ENCODE peak calls at places on chromosomes 4 and X, in nine cellular contexts. L is colonic mucosa; Z is right cardiac atrium; W is A549; E is GM12878; U is CD8-positive, alpha-beta memory T cell; D is neural progenitor cell; J is breast epithelium; K is uterus. Q is an unnamed sample.

GRCh38 chr4:181528570-181529184 is 714.5 kb upstream of the TENM3 start:
- DNase-seq in L (peak; percentile 81), Z (peak; percentile 44), W (peak; percentile 2), E (peak; percentile 8), U (no peak), D (peak; percentile 93), J (no peak), K (no peak), Q (peak; percentile 84)

GRCh38 chrX:38126179-38126578 is 94.5 kb downstream of the SRPX start:
- DNase-seq in L (no peak), Z (no peak), W (no peak), E (no peak), U (no peak), D (no peak), J (no peak), K (no peak), Q (no peak)

GRCh38 chrX:48933757-48934156 is 14.9 kb upstream of the PIM2 start:
- DNase-seq in L (no peak), Z (no peak), W (no peak), E (no peak), U (no peak), D (no peak), J (no peak), K (no peak), Q (no peak)

GRCh38 chr4:125572601-125573000 is 257.8 kb downstream of the FAT4 start:
- DNase-seq in L (no peak), Z (no peak), W (no peak), E (no peak), U (no peak), D (no peak), J (no peak), K (no peak), Q (no peak)

GRCh38 chr4:101366331-101366730 is 19.0 kb upstream of the PPP3CA start:
- DNase-seq in L (no peak), Z (no peak), W (no peak), E (no peak), U (no peak), D (no peak), J (no peak), K (no peak), Q (no peak)

GRCh38 chr4:88147799-88148217 is 10.6 kb downstream of the ABCG2 start:
- DNase-seq in L (no peak), Z (no peak), W (no peak), E (no peak), U (no peak), D (no peak), J (no peak), K (no peak), Q (peak; percentile 90)

GRCh38 chr4:121484633-121485032 is 103.8 kb upstream of the QRFPR start:
- DNase-seq in L (no peak), Z (peak; percentile 12), W (peak; percentile 3), E (no peak), U (no peak), D (peak; percentile 67), J (no peak), K (no peak), Q (peak; percentile 43)

GRCh38 chrX:30806187-30806728 is 82.8 kb downstream of the TAB3 start:
- DNase-seq in L (no peak), Z (no peak), W (no peak), E (no peak), U (no peak), D (no peak), J (no peak), K (no peak), Q (peak; percentile 21)

GRCh38 chr4:136713140-136713539 is 819.2 kb downstream of the PCDH18 start:
- DNase-seq in L (no peak), Z (no peak), W (no peak), E (no peak), U (no peak), D (no peak), J (no peak), K (no peak), Q (no peak)

GRCh38 chr4:61380865-61381264 is 180.7 kb downstream of the ADGRL3 start:
- DNase-seq in L (no peak), Z (no peak), W (no peak), E (no peak), U (no peak), D (peak; percentile 7), J (no peak), K (no peak), Q (no peak)

GRCh38 chrX:136097871-136098805 is 49.2 kb upstream of the FHL1 start:
- DNase-seq in L (no peak), Z (no peak), W (no peak), E (no peak), U (no peak), D (no peak), J (no peak), K (no peak), Q (no peak)

GRCh38 chr4:1170156-1170804 is 2.1 kb downstream of the SPON2 start:
- DNase-seq in L (no peak), Z (no peak), W (no peak), E (no peak), U (no peak), D (no peak), J (no peak), K (no peak), Q (no peak)

GRCh38 chr4:142440093-142440492 is 406.0 kb downstream of the INPP4B start:
- DNase-seq in L (no peak), Z (no peak), W (no peak), E (no peak), U (no peak), D (no peak), J (no peak), K (no peak), Q (no peak)

DNA sequence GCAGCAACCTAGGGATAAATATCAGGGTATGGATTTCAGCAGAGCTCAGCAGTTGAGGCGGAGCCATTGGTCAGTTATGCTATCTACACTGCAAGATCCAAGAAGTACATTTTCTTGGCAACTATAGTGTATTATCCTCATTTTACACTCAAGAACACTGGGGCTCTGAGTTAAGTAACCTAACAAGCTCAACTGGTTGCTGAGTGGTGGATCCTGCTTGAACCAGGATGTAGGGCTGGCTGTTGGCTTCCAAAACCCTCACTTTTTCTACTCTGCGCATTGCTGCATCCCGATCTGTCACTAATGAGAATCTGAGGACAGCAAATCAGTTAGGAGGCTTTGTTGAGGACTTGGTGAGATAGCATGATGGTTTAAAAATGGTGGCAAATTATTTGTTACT is 1.5 kb upstream of the SCARB2 start:
- DNase-seq in L (no peak), Z (no peak), W (no peak), E (no peak), U (no peak), D (no peak), J (peak; percentile 68), K (no peak), Q (no peak)
- H3K27ac ChIP-seq in L (peak overlapping the region; percentile 99), Z (no peak overlapping the region), W (peak overlapping the region; percentile 99), E (no peak overlapping the region), U (no peak overlapping the region), D (no peak overlapping the region), J (peak overlapping the region; percentile 98), K (no peak overlapping the region), Q (peak overlapping the region; percentile 94)

GRCh38 chr4:153822316-153822715 is 33.4 kb upstream of the SFRP2 start:
- DNase-seq in L (no peak), Z (no peak), W (no peak), E (no peak), U (no peak), D (no peak), J (no peak), K (no peak), Q (no peak)
- H3K27ac ChIP-seq in L (no peak overlapping the region), Z (no peak overlapping the region), W (no peak overlapping the region), E (no peak overlapping the region), U (no peak overlapping the region), D (no peak overlapping the region), J (no peak overlapping the region), K (no peak overlapping the region), Q (no peak overlapping the region)

DNA sequence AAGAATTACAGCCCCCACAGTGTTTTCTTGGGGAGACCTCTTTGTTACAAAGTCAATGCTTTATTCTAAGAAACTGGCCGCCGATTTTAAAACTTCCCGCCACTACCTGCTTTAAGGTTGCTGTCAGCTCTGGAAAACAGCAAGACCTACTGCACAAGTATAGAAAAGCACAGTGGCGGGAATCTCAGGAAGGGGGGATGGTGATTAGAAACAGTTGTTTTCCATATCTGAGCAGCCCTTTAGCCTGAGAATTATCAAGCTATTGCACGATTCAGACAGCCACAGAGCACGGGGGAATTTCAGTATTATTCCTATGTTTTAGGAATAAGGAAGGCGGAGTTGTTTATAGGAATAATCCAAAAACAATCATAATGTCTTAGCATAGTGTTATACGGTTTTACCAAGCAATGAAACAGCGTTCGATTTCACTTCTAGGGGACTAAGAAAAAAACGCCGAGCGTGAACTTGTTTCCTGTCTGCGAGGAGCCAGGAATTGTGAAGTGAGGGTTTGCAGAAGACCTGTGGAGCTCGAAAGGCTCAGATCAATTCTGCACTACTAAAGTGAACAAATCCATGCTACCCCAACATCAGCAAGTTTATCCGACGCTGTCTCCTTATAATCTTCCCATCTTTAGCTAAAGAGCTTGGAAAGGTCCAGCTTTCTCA is 81.3 kb downstream of the HMGN5 start:
- DNase-seq in L (peak; percentile 20), Z (no peak), W (no peak), E (no peak), U (no peak), D (no peak), J (no peak), K (no peak), Q (peak; percentile 1)
- H3K27ac ChIP-seq in L (no peak overlapping the region), Z (no peak overlapping the region), W (no peak overlapping the region), E (peak overlapping the region; percentile 38), U (no peak overlapping the region), D (no peak overlapping the region), J (peak overlapping the region; percentile 46), K (peak overlapping the region; percentile 70), Q (no peak overlapping the region)

GRCh38 chr4:159540038-159540437 is 437.2 kb downstream of the RAPGEF2 start:
- DNase-seq in L (no peak), Z (no peak), W (no peak), E (no peak), U (no peak), D (no peak), J (no peak), K (no peak), Q (no peak)

GRCh38 chr4:159541143-159541542 is 438.3 kb downstream of the RAPGEF2 start:
- DNase-seq in L (no peak), Z (no peak), W (no peak), E (no peak), U (no peak), D (no peak), J (no peak), K (no peak), Q (no peak)

GRCh38 chr4:159540501-159540900 is 437.6 kb downstream of the RAPGEF2 start:
- DNase-seq in L (no peak), Z (no peak), W (no peak), E (no peak), U (no peak), D (peak; percentile 30), J (no peak), K (no peak), Q (no peak)

GRCh38 chr4:159545556-159545955 is 442.7 kb downstream of the RAPGEF2 start:
- DNase-seq in L (no peak), Z (no peak), W (no peak), E (no peak), U (no peak), D (no peak), J (no peak), K (no peak), Q (no peak)

DNA sequence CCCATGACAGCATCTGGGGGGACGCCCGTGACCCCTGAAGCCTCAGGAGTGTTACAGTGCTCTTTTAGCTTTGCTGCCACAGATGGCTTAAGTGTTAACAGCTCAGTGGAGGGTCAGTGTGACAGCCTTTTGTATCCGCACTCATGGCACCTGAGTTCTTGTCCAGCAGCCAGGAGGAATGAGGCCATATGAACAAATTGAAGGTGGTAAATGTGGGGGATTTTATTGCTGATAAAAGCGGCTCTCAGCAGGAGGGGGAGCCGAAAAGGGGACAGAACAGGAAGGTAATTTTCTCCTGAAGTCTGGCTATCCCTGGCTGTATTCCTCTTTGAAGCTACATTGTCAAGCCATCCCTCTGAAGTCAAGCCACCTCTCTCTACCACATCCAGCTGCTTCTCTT is 441.0 kb downstream of the RAPGEF2 start:
- DNase-seq in L (no peak), Z (no peak), W (no peak), E (no peak), U (no peak), D (no peak), J (no peak), K (no peak), Q (no peak)
- H3K27ac ChIP-seq in L (no peak overlapping the region), Z (no peak overlapping the region), W (no peak overlapping the region), E (no peak overlapping the region), U (no peak overlapping the region), D (no peak overlapping the region), J (no peak overlapping the region), K (no peak overlapping the region), Q (no peak overlapping the region)